ENCODE peak calls at places on chromosome X, in six cellular contexts. P is body of pancreas, L is A549, S is esophagus squamous epithelium, T is H9, N is BJ. R is an unnamed sample.

GRCh38 chrX:38206036-38206435 is 14.6 kb downstream of the SRPX start:
- DNase-seq in N (no peak), P (no peak), T (no peak), S (no peak), L (no peak), R (no peak)

GRCh38 chrX:136195247-136195646 is 47.9 kb downstream of the FHL1 start:
- DNase-seq in P (no peak), S (no peak), T (no peak), N (no peak), L (no peak), R (no peak)

GRCh38 chrX:91414710-91415109 is 19.9 kb upstream of the PABPC5 start:
- DNase-seq in T (no peak), N (no peak), P (no peak), L (no peak), S (no peak), R (no peak)

GRCh38 chrX:153766871-153767673 is 3.0 kb downstream of the PLXNB3 start:
- DNase-seq in P (no peak), N (no peak), L (no peak), T (peak; percentile 39), S (no peak), R (no peak)

GRCh38 chrX:56813318-56813837 is 84.3 kb downstream of the NBDY start:
- DNase-seq in L (no peak), N (no peak), P (no peak), T (peak; percentile 14), S (no peak), R (no peak)

GRCh38 chrX:17459008-17459407 is 84.0 kb downstream of the NHS start:
- DNase-seq in N (peak; percentile 28), L (no peak), S (no peak), T (no peak), P (no peak), R (no peak)

GRCh38 chrX:9267415-9267814 is 197.4 kb upstream of the TBL1X start:
- DNase-seq in N (no peak), L (peak; percentile 65), T (no peak), S (no peak), P (no peak), R (no peak)

GRCh38 chrX:37918168-37918567 is 70.8 kb upstream of the DYNLT3 start:
- DNase-seq in T (no peak), P (no peak), S (no peak), N (no peak), L (no peak), R (no peak)

GRCh38 chrX:116841290-116841689 is 378.5 kb upstream of the CT83 start:
- DNase-seq in T (peak; percentile 41), P (no peak), N (no peak), S (no peak), L (no peak), R (no peak)

GRCh38 chrX:623599-624323 is 6.8 kb upstream of the SHOX start:
- DNase-seq in S (no peak), T (peak; percentile 80), N (no peak), P (no peak), L (peak; percentile 73), R (no peak)

GRCh38 chrX:26309262-26309661 is 93.3 kb downstream of the MAGEB5 start:
- DNase-seq in S (no peak), N (no peak), P (no peak), T (no peak), L (no peak), R (no peak)

GRCh38 chrX:42247241-42247640 is 323.9 kb upstream of the CASK start:
- DNase-seq in P (no peak), S (no peak), N (no peak), L (no peak), T (no peak), R (no peak)

GRCh38 chrX:10754445-10754844 is 134.1 kb upstream of the MID1 start:
- DNase-seq in T (no peak), S (no peak), N (no peak), P (no peak), L (no peak), R (no peak)

GRCh38 chrX:155215443-155216178 is 649 bp upstream of the VBP1 start:
- DNase-seq in P (no peak), S (no peak), N (no peak), T (no peak), L (no peak), R (no peak)

GRCh38 chrX:155216940-155217450 is 735 bp downstream of the VBP1 start:
- DNase-seq in T (no peak), P (no peak), N (no peak), L (no peak), S (no peak), R (no peak)

GRCh38 chrX:155218777-155219176 is 2.5 kb downstream of the VBP1 start:
- DNase-seq in P (no peak), L (no peak), N (no peak), T (no peak), S (no peak), R (no peak)

GRCh38 chrX:155213731-155214130 is 2.5 kb upstream of the VBP1 start:
- DNase-seq in N (no peak), L (no peak), S (no peak), T (no peak), P (no peak), R (no peak)

DNA sequence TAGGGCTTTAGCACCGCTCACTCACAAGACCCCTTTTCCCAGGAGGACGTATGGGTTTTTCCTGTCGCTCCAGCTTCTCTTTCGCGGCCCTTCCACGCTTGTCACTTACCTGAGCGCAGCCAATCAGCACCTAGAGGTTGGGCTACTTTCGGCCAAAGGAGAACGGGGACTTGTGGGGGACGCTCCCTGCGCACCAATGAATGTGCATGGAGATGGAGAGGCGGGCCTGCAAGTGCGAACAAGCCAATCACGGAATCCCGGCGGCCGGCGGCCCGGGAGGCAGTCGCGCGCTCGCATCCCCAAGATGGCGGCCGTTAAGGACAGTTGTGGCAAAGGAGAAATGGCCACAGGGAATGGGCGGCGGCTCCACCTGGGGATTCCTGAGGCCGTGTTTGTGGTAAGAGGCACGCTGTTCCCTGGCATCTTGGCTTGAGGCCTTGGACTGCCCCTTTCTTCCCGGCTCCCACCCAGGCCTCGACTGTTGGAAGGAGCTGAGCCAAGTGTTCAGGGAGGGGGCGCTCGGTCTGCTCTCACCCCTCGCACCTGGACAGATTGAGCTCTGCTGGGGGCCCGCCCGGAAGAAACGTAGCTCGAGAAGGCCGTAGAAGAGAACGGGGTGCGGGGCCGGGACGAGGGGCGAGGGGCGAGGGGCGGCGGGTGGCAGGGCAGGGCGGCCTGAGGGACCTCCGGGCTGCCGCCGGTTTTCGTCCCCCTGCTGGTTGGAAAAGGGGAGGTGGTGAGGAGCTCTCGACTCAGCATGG is at the start of gene VBP1:
- DNase-seq in L (peak; percentile 98), S (peak; percentile 56), P (peak; percentile 89), T (peak; percentile 96), N (peak; percentile 77), R (peak; percentile 82)
- TF ChIP-seq CTCF in L (peak; percentile 39), S (no peak), P (no peak), T (peak; percentile 59), N (peak; percentile 39), R (peak; percentile 55)

GRCh38 chrX:144335402-144335801 is 451.5 kb downstream of the UBE2NL start:
- DNase-seq in T (peak; percentile 62), P (no peak), N (no peak), L (peak; percentile 0), S (no peak), R (no peak)

GRCh38 chrX:144333429-144333828 is 449.6 kb downstream of the UBE2NL start:
- DNase-seq in N (no peak), L (no peak), P (no peak), S (no peak), T (no peak), R (no peak)

GRCh38 chrX:144334577-144334976 is 450.7 kb downstream of the UBE2NL start:
- DNase-seq in T (peak; percentile 42), S (no peak), P (no peak), N (no peak), L (peak; percentile 2), R (no peak)
- TF ChIP-seq CTCF in T (peak; percentile 59), S (no peak), P (no peak), N (no peak), L (no peak), R (no peak)

DNA sequence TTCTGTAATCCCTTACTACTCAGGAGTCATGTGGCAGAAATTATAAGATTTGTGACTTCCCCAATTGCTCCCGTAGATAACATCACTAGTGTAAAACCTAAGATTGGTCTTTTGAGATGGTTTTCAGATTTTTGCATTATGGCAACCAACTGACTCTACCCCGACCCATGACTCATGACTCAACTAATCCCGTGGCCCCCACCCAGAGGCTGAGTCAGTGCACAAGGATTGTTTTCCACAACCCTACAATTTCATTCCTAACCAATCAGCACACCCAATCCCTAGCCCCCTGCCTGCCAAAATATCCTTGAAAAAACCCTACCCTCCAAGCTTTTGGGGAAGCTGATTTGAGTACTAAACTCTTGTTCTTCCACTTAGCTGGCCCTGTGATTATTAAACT is 109.4 kb upstream of the FAM9C start:
- DNase-seq in L (no peak), P (no peak), S (no peak), T (no peak), N (no peak), R (no peak)
- TF ChIP-seq CTCF in L (no peak), P (no peak), S (no peak), T (no peak), N (no peak), R (no peak)

GRCh38 chrX:149898554-149898953 is 17.6 kb downstream of the MAGEA8 start:
- DNase-seq in L (no peak), T (no peak), N (no peak), P (no peak), S (no peak), R (no peak)

GRCh38 chrX:149908308-149908707 is 21.1 kb upstream of the HSFX4 start:
- DNase-seq in T (no peak), L (no peak), N (no peak), P (no peak), S (no peak), R (no peak)

GRCh38 chrX:149909324-149910177 is 19.8 kb upstream of the HSFX4 start:
- DNase-seq in S (no peak), L (no peak), N (no peak), T (no peak), P (no peak), R (no peak)

GRCh38 chrX:149908727-149909126 is 20.6 kb upstream of the HSFX4 start:
- DNase-seq in P (no peak), T (no peak), S (no peak), L (no peak), N (no peak), R (no peak)

GRCh38 chrX:149903889-149904748 is 23.1 kb downstream of the MAGEA8 start:
- DNase-seq in S (no peak), T (no peak), P (no peak), N (no peak), L (peak; percentile 4), R (no peak)
- TF ChIP-seq CTCF in S (no peak), T (peak; percentile 45), P (no peak), N (peak; percentile 34), L (no peak), R (no peak)

GRCh38 chrX:13472975-13473665 is 96.3 kb upstream of the EGFL6 start:
- DNase-seq in P (no peak), S (no peak), N (no peak), L (no peak), T (no peak), R (no peak)
- TF ChIP-seq CTCF in P (no peak), S (no peak), N (no peak), L (no peak), T (peak; percentile 27), R (no peak)

R was measured in mesothelial cell of epicardium.